ENCODE peak calls at places on chromosomes 2 and 18, in six cellular contexts. N is D721Med; U is stimulated activated CD4-positive, alpha-beta T cell treated with anti-CD3 and anti-CD28 coated beads, TNF-alpha, amount 100 ng/mL, for 48 hours; E is prostate gland; C is mucosa of descending colon; A is activated CD8-positive, alpha-beta memory T cell treated with anti-CD3 and anti-CD28 coated beads for 4 hours. T is an unnamed sample.

GRCh38 chr18:23648930-23649622 is 13.6 kb downstream of the ANKRD29 start:
- DNase-seq in N (no peak), U (no peak), E (no peak), C (no peak), A (no peak), T (no peak)

GRCh38 chr2:138779451-138780440 is at the start of gene NXPH2:
- DNase-seq in N (peak), U (no peak), E (no peak), C (no peak), A (no peak), T (no peak)

GRCh38 chr2:8535821-8536685 is 145.8 kb upstream of the ID2 start:
- DNase-seq in N (no peak), U (no peak), E (no peak), C (no peak), A (no peak), T (peak)

GRCh38 chr2:17422066-17422465 is 96.2 kb downstream of the RAD51AP2 start:
- DNase-seq in N (no peak), U (no peak), E (no peak), C (no peak), A (no peak), T (no peak)

GRCh38 chr2:187390891-187391290 is 57.2 kb downstream of the CALCRL start:
- DNase-seq in N (no peak), U (no peak), E (no peak), C (no peak), A (no peak), T (no peak)

GRCh38 chr2:83112863-83113262 is 1346.2 kb downstream of the SUCLG1 start:
- DNase-seq in N (no peak), U (no peak), E (no peak), C (no peak), A (no peak), T (no peak)

GRCh38 chr18:63869851-63870250 is 17.7 kb upstream of the SERPINB2 start:
- DNase-seq in N (no peak), U (no peak), E (no peak), C (no peak), A (no peak), T (no peak)

GRCh38 chr18:11119550-11119949 is 29.8 kb downstream of the PIEZO2 start:
- DNase-seq in N (no peak), U (no peak), E (no peak), C (no peak), A (no peak), T (no peak)

GRCh38 chr18:44839239-44839666 is 158.6 kb downstream of the SETBP1 start:
- DNase-seq in N (no peak), U (peak), E (peak), C (peak), A (peak), T (peak)

GRCh38 chr2:234133004-234133403 is 82.5 kb downstream of the SPP2 start:
- DNase-seq in N (no peak), U (no peak), E (peak), C (no peak), A (no peak), T (peak)

GRCh38 chr2:176140130-176140519 is 10.6 kb downstream of the HOXD8 start:
- DNase-seq in N (no peak), U (no peak), E (no peak), C (no peak), A (no peak), T (no peak)

GRCh38 chr2:126886906-126887280 is 11.8 kb upstream of the TEX51 start:
- DNase-seq in N (no peak), U (no peak), E (no peak), C (no peak), A (no peak), T (peak)

GRCh38 chr2:233422649-233423435 is 68.5 kb downstream of the DGKD start:
- DNase-seq in N (no peak), U (no peak), E (no peak), C (no peak), A (no peak), T (no peak)

GRCh38 chr2:18117592-18117991 is 239.1 kb downstream of the KCNS3 start:
- DNase-seq in N (peak), U (no peak), E (no peak), C (no peak), A (no peak), T (no peak)

GRCh38 chr2:127735044-127735443 is 33.7 kb downstream of the SFT2D3 start:
- DNase-seq in N (no peak), U (no peak), E (no peak), C (no peak), A (no peak), T (no peak)

GRCh38 chr2:39550701-39551285 is 113.7 kb upstream of the MAP4K3 start:
- DNase-seq in N (no peak), U (no peak), E (no peak), C (no peak), A (no peak), T (no peak)

GRCh38 chr2:216298719-216299118 is 73.6 kb downstream of the MARCHF4 start:
- DNase-seq in N (no peak), U (no peak), E (no peak), C (no peak), A (no peak), T (no peak)

GRCh38 chr2:32522770-32523169 is 105.1 kb upstream of the TTC27 start:
- DNase-seq in N (no peak), U (no peak), E (no peak), C (no peak), A (no peak), T (no peak)

GRCh38 chr18:62437520-62438329 is 85.1 kb upstream of the ZCCHC2 start:
- DNase-seq in N (peak), U (no peak), E (peak), C (no peak), A (no peak), T (no peak)